ENCODE peak calls at places on chromosomes 11 and 22, in ten cellular contexts. W, S, N, Q, B, U, O, F, X and R are unnamed samples.

GRCh38 chr11:36196476-36197099 is 92.6 kb downstream of the COMMD9 start:
- DNase-seq in Q (no peak), W (no peak), F (no peak), S (no peak), N (no peak), U (no peak), B (no peak), O (peak; percentile 59), X (no peak), R (no peak)

GRCh38 chr11:134272381-134273316 is 3.5 kb upstream of the GLB1L3 start:
- DNase-seq in F (no peak), S (peak; percentile 87), O (peak; percentile 73), B (no peak), Q (no peak), N (no peak), W (peak; percentile 83), U (no peak), X (no peak), R (no peak)

GRCh38 chr22:47002692-47003091 is 240.2 kb downstream of the TBC1D22A start:
- DNase-seq in F (no peak), U (no peak), Q (no peak), O (no peak), S (no peak), X (no peak), N (no peak), B (no peak), W (no peak), R (no peak)

GRCh38 chr22:37203354-37204044 is 8.8 kb downstream of the SSTR3 start:
- DNase-seq in X (no peak), U (peak; percentile 49), B (peak; percentile 50), O (no peak), N (no peak), W (no peak), Q (peak; percentile 73), F (no peak), S (no peak), R (no peak)

GRCh38 chr22:46416537-46417267 is 81.2 kb downstream of the TRMU start:
- DNase-seq in F (no peak), B (no peak), W (no peak), O (no peak), N (no peak), X (no peak), U (no peak), Q (no peak), S (no peak), R (no peak)

GRCh38 chr11:106988151-106988806 is 30.0 kb downstream of the GUCY1A2 start:
- DNase-seq in B (no peak), N (no peak), U (no peak), F (no peak), O (peak; percentile 81), S (no peak), Q (no peak), X (peak; percentile 90), W (no peak), R (no peak)

GRCh38 chr11:7640826-7641225 is 32.5 kb downstream of the CYB5R2 start:
- DNase-seq in F (no peak), B (no peak), X (no peak), N (no peak), W (no peak), O (no peak), S (no peak), Q (no peak), U (no peak), R (no peak)

GRCh38 chr11:10456519-10456918 is 1.5 kb downstream of the AMPD3 start:
- DNase-seq in W (peak; percentile 52), Q (peak; percentile 80), O (no peak), S (peak; percentile 25), N (no peak), U (no peak), B (no peak), X (no peak), F (no peak), R (no peak)

GRCh38 chr11:1564535-1565172 is 7.4 kb downstream of the DUSP8 start:
- DNase-seq in Q (peak; percentile 88), O (peak; percentile 88), X (peak; percentile 60), B (peak; percentile 85), U (peak; percentile 72), F (no peak), W (peak; percentile 92), S (peak; percentile 90), N (no peak), R (peak; percentile 59)

GRCh38 chr22:50118129-50118528 is 28.3 kb downstream of the MOV10L1 start:
- DNase-seq in S (no peak), X (no peak), W (no peak), B (no peak), U (no peak), O (no peak), F (no peak), N (no peak), Q (no peak), R (no peak)

GRCh38 chr22:31574015-31574670 is 77.8 kb downstream of the SFI1 start:
- DNase-seq in U (no peak), W (no peak), S (no peak), B (no peak), N (no peak), X (no peak), F (no peak), O (no peak), Q (no peak), R (no peak)

GRCh38 chr11:16893456-16894076 is 120.6 kb downstream of the PLEKHA7 start:
- DNase-seq in S (no peak), F (no peak), O (no peak), X (no peak), N (no peak), W (peak; percentile 79), Q (no peak), B (no peak), U (no peak), R (no peak)

GRCh38 chr22:28773461-28773867 is 969 bp downstream of the CCDC117 start:
- DNase-seq in F (peak; percentile 53), Q (no peak), O (no peak), B (no peak), S (no peak), U (no peak), X (peak; percentile 41), N (no peak), W (no peak), R (no peak)

GRCh38 chr22:31144223-31144622 is 3.9 kb upstream of the PLA2G3 start:
- DNase-seq in B (no peak), S (no peak), O (peak; percentile 66), U (no peak), F (no peak), X (no peak), Q (no peak), W (no peak), N (no peak), R (no peak)

GRCh38 chr22:41512421-41513194 is 31.7 kb downstream of the POLR3H start:
- DNase-seq in W (peak; percentile 96), Q (no peak), S (peak; percentile 93), N (no peak), O (peak; percentile 88), F (no peak), U (no peak), B (peak; percentile 72), X (no peak), R (no peak)

GRCh38 chr11:111540921-111541208 is 345 bp downstream of the LAYN start:
- DNase-seq in F (peak; percentile 30), W (no peak), Q (no peak), O (no peak), B (no peak), U (no peak), N (no peak), S (no peak), X (no peak), R (no peak)

GRCh38 chr11:1206391-1207271 is 16.2 kb upstream of the MUC5B start:
- DNase-seq in N (no peak), F (no peak), O (no peak), S (peak; percentile 25), Q (peak; percentile 46), B (peak; percentile 64), X (no peak), U (peak; percentile 50), W (peak; percentile 38), R (peak; percentile 8)

GRCh38 chr11:1484716-1485503 is 1.7 kb downstream of the MOB2 start:
- DNase-seq in W (no peak), F (no peak), O (no peak), B (peak; percentile 88), N (no peak), X (no peak), S (no peak), U (peak; percentile 59), Q (peak; percentile 69), R (no peak)

GRCh38 chr11:63020671-63021255 is 5.1 kb upstream of the SLC22A8 start:
- DNase-seq in W (peak; percentile 93), N (no peak), B (no peak), F (no peak), Q (no peak), S (peak; percentile 85), U (no peak), X (no peak), O (no peak), R (no peak)
- TF ChIP-seq CTCF in W (peak; percentile 90), N (no peak), B (no peak), F (peak; percentile 45), Q (no peak), S (peak; percentile 90), U (peak; percentile 27), X (peak; percentile 39), O (peak; percentile 11), R (peak; percentile 57)

DNA sequence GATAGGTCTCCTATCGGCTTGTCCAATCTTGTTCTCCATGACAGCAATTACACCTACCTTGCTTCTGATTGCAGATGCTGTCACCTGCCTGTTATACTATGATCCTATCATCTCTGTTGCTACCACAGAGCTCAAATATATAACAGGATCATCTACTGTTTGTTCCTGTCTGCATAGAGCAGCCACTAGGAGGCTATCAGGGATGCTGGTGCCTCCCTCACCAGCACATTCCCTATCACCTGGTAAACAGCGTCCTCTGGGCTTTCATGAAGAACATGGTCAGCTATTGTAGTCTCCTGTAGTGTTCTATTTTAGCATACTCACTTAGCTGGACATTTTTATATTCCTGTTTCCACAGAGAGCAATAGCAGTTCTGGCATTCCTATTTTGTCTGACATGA is 87.8 kb upstream of the FAT3 start:
- DNase-seq in F (no peak), Q (no peak), O (no peak), B (no peak), S (peak; percentile 54), W (peak; percentile 77), X (no peak), N (no peak), U (no peak), R (no peak)
- TF ChIP-seq CTCF in F (no peak), Q (no peak), O (no peak), B (no peak), S (peak; percentile 70), W (peak; percentile 83), X (no peak), N (no peak), U (no peak), R (peak; percentile 41)

GRCh38 chr22:43152001-43152354 is 619 bp downstream of the TSPO start:
- DNase-seq in B (no peak), S (no peak), W (no peak), O (no peak), F (no peak), N (no peak), X (no peak), U (no peak), Q (no peak), R (no peak)
- TF ChIP-seq CTCF in B (no peak), S (no peak), W (no peak), O (no peak), F (no peak), N (no peak), X (no peak), U (no peak), Q (no peak), R (no peak)

DNA sequence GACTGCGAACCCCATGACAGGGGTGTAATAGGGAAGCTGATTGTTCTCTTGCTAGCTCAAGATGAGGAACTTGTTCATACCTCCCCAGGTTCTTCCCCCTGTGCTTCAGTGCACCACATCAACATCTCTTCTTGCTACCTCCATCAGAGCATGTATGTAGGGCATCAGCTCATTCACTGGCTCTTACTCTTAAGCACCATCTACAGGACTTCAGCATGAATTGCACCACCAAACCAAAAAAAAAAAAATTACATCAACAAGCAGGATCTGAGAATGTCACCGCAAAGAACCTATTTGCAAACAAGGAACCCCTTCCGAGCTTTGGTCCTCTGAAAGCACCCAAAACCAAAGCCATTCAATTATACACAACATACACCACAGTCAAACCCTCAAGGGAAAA is 2226.5 kb upstream of the RAG2 start:
- DNase-seq in U (no peak), B (no peak), X (no peak), F (no peak), N (no peak), W (peak; percentile 41), O (no peak), S (no peak), Q (no peak), R (no peak)
- TF ChIP-seq CTCF in U (no peak), B (no peak), X (peak; percentile 39), F (no peak), N (no peak), W (peak; percentile 75), O (peak; percentile 35), S (peak; percentile 64), Q (no peak), R (peak; percentile 43)